ENCODE peak calls at places on chromosomes 3 and 15, in five cellular contexts. Z is uterus, S is HL-60, J is GM23338, G is lower leg skin. T is an unnamed sample.

GRCh38 chr15:70196314-70197291 is 98.9 kb upstream of the TLE3 start:
- DNase-seq in Z (peak), S (no peak), J (peak), G (peak), T (peak)

GRCh38 chr15:57220220-57220619 is 156.1 kb upstream of the CGNL1 start:
- DNase-seq in Z (no peak), S (peak), J (no peak), G (no peak), T (no peak)

GRCh38 chr3:123624302-123624701 is 39.4 kb upstream of the HACD2 start:
- DNase-seq in Z (no peak), S (no peak), J (no peak), G (no peak), T (no peak)

GRCh38 chr15:81752149-81752942 is 293.5 kb downstream of the MEX3B start:
- DNase-seq in Z (peak), S (peak), J (no peak), G (peak), T (peak)

GRCh38 chr3:76369170-76369569 is 583.8 kb upstream of the ZNF717 start:
- DNase-seq in Z (no peak), S (no peak), J (peak), G (no peak), T (no peak)

GRCh38 chr3:149717391-149718056 is 34.8 kb downstream of the COMMD2 start:
- DNase-seq in Z (peak), S (peak), J (peak), G (peak), T (no peak)

GRCh38 chr3:159139326-159139725 is 337.5 kb downstream of the MFSD1 start:
- DNase-seq in Z (no peak), S (no peak), J (no peak), G (no peak), T (no peak)

GRCh38 chr3:184822081-184822480 is 10.1 kb downstream of the VPS8 start:
- DNase-seq in Z (no peak), S (no peak), J (no peak), G (no peak), T (no peak)

GRCh38 chr3:30693470-30694120 is 87.2 kb downstream of the TGFBR2 start:
- DNase-seq in Z (peak), S (peak), J (peak), G (peak), T (no peak)

GRCh38 chr3:124935264-124935663 is 713 bp upstream of the MUC13 start:
- DNase-seq in Z (no peak), S (no peak), J (no peak), G (no peak), T (no peak)

GRCh38 chr3:8848696-8849131 is 79.3 kb upstream of the OXTR start:
- DNase-seq in Z (no peak), S (no peak), J (no peak), G (no peak), T (no peak)

GRCh38 chr3:6216135-6216792 is 644.7 kb upstream of the GRM7 start:
- DNase-seq in Z (no peak), S (no peak), J (no peak), G (no peak), T (no peak)

GRCh38 chr3:144875251-144875650 is 903.6 kb downstream of the DIPK2A start:
- DNase-seq in Z (no peak), S (no peak), J (no peak), G (no peak), T (no peak)

GRCh38 chr3:66441124-66441523 is 59.7 kb downstream of the LRIG1 start:
- DNase-seq in Z (no peak), S (no peak), J (peak), G (no peak), T (no peak)

GRCh38 chr3:60803156-60803555 is 448.1 kb downstream of the FHIT start:
- DNase-seq in Z (no peak), S (no peak), J (no peak), G (no peak), T (no peak)

GRCh38 chr3:52280046-52280445 is 1.6 kb upstream of the WDR82 start:
- DNase-seq in Z (no peak), S (no peak), J (no peak), G (no peak), T (no peak)

GRCh38 chr3:116059421-116060096 is 385.7 kb downstream of the LSAMP start:
- DNase-seq in Z (no peak), S (no peak), J (peak), G (no peak), T (no peak)

GRCh38 chr15:80308002-80308401 is 56.0 kb upstream of the CTXND1 start:
- DNase-seq in Z (no peak), S (no peak), J (peak), G (no peak), T (no peak)

GRCh38 chr3:23094890-23095462 is 108.2 kb upstream of the UBE2E2 start:
- DNase-seq in Z (no peak), S (no peak), J (peak), G (no peak), T (no peak)

GRCh38 chr15:32869814-32870213 is 152.0 kb downstream of the GREM1 start:
- DNase-seq in Z (no peak), S (no peak), J (no peak), G (no peak), T (no peak)

GRCh38 chr3:23455775-23456174 is 252.6 kb downstream of the UBE2E2 start:
- DNase-seq in Z (no peak), S (peak), J (no peak), G (no peak), T (no peak)

GRCh38 chr15:61216519-61216918 is 12.6 kb downstream of the RORA start:
- DNase-seq in Z (no peak), S (no peak), J (peak), G (no peak), T (no peak)
- TF ChIP-seq CTCF in Z (no peak), S (no peak), J (peak), G (no peak), T (no peak)

GRCh38 chr3:49410844-49411549 is 779 bp downstream of the RHOA start:
- DNase-seq in Z (no peak), S (peak), J (no peak), G (no peak), T (no peak)

GRCh38 chr3:49412632-49413337 is 562 bp downstream of the TCTA start:
- DNase-seq in Z (no peak), S (no peak), J (no peak), G (no peak), T (no peak)

GRCh38 chr3:49411550-49411967 is 217 bp downstream of the RHOA start:
- DNase-seq in Z (peak), S (no peak), J (peak), G (no peak), T (peak)

GRCh38 chr3:49411968-49412631 is at the start of the genes RHOA and TCTA:
- DNase-seq in Z (peak), S (peak), J (peak), G (peak), T (peak)

DNA sequence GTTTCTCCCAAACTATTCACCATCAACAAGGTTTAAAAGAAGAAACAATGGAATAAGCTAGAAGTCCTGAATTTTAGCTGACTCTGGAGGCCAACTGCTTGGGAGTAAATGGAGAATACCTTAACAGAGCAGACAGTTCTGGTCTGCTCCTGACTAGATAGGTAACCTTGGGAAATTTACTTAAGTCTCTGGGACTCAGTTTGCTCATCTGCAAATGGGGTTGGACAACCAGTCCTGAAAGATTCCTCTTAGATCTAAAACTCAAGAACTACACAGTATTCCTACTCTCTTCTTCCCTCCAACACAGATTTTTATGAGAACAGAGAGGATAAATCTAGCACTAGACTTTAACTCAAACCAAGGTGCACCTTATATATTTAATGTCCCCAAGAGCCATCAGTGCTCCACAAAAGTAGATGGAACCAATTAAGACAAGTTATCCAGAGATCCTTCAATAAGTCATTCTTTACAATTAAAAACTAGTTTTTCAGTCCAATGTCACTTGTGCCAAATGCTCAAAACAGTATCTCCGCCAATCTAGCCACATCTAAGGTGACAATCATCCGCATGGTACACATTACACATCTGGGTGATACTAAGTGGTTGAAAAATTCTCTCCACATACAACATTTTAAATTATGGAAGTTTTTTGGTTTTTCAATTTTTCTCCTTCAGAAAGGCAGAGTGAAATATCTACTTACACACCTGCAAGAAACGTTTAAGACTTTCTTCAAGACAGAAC is 1.5 kb downstream of the RHOA start:
- DNase-seq in Z (no peak), S (no peak), J (no peak), G (no peak), T (no peak)
- H3K4me3 ChIP-seq in Z (peak), S (peak), J (peak), G (no peak), T (peak)

GRCh38 chr15:60614862-60615771 is 136.2 kb upstream of the ICE2 start:
- DNase-seq in Z (no peak), S (no peak), J (peak), G (peak), T (no peak)
- TF ChIP-seq CTCF in Z (no peak), S (no peak), J (peak), G (no peak), T (no peak)

GRCh38 chr15:96362759-96363678 is 32.5 kb downstream of the NR2F2 start:
- DNase-seq in Z (peak), S (no peak), J (peak), G (no peak), T (no peak)
- H3K4me3 ChIP-seq in Z (no peak), S (no peak), J (peak), G (no peak), T (no peak)

DNA sequence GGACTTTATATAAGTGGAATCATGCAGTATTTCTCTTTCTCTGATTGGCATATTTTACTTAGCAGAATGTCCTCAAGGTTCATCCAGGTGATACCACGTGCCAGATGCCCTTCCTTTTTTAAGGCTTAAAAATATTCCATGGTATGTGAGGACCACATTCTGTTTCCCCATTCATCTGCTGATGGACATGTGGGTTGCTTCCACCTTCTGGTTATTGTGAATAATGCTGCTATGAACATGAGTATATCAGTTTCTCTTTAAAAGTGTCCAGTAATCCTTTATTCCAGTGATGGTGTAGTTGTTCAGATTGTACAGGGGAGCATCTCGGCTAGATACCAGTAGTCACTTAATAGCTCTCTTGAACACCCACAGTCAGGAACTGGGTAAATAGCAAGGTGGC is 50.4 kb upstream of the ATG7 start:
- DNase-seq in Z (no peak), S (no peak), J (no peak), G (no peak), T (no peak)
- TF ChIP-seq CTCF in Z (no peak), S (no peak), J (no peak), G (no peak), T (no peak)

GRCh38 chr3:31920310-31920709 is 60.8 kb downstream of the OSBPL10 start:
- DNase-seq in Z (no peak), S (no peak), J (no peak), G (no peak), T (no peak)

GRCh38 chr3:31921833-31922232 is 59.2 kb downstream of the OSBPL10 start:
- DNase-seq in Z (no peak), S (no peak), J (no peak), G (no peak), T (no peak)

GRCh38 chr3:31918179-31919165 is 62.6 kb downstream of the OSBPL10 start:
- DNase-seq in Z (no peak), S (no peak), J (no peak), G (no peak), T (no peak)

GRCh38 chr3:31919528-31919927 is 61.5 kb downstream of the OSBPL10 start:
- DNase-seq in Z (no peak), S (no peak), J (no peak), G (no peak), T (no peak)

GRCh38 chr3:31917303-31917903 is 63.7 kb downstream of the OSBPL10 start:
- DNase-seq in Z (no peak), S (no peak), J (peak), G (no peak), T (no peak)
- H3K4me3 ChIP-seq in Z (peak), S (no peak), J (peak), G (no peak), T (peak)